ENCODE peak calls at places on chromosomes 13 and 19, in eight cellular contexts. H, P, I, B, T, J, K and A are unnamed samples.

GRCh38 chr13:33363328-33363727 is 77.8 kb upstream of the STARD13 start:
- DNase-seq in H (no peak), P (no peak), I (no peak), B (no peak), T (no peak), J (no peak), K (no peak), A (no peak)

GRCh38 chr19:2636897-2637683 is 65.4 kb downstream of the GNG7 start:
- DNase-seq in H (no peak), P (peak), I (peak), B (peak), T (no peak), J (peak), K (peak), A (peak)

GRCh38 chr13:43445651-43446050 is 341.1 kb downstream of the ENOX1 start:
- DNase-seq in H (no peak), P (no peak), I (no peak), B (no peak), T (no peak), J (no peak), K (peak), A (no peak)

GRCh38 chr13:113407103-113407530 is 43.2 kb upstream of the GRTP1 start:
- DNase-seq in H (no peak), P (no peak), I (no peak), B (no peak), T (no peak), J (no peak), K (no peak), A (no peak)

GRCh38 chr13:55664178-55664577 is 1476.5 kb upstream of the PRR20A start:
- DNase-seq in H (no peak), P (no peak), I (no peak), B (no peak), T (no peak), J (no peak), K (no peak), A (no peak)

GRCh38 chr19:30450101-30450500 is 77.9 kb downstream of the ZNF536 start:
- DNase-seq in H (peak), P (no peak), I (no peak), B (no peak), T (no peak), J (peak), K (no peak), A (no peak)

GRCh38 chr19:32404213-32404938 is 1.2 kb upstream of the DPY19L3 start:
- DNase-seq in H (no peak), P (no peak), I (no peak), B (no peak), T (no peak), J (no peak), K (no peak), A (no peak)

GRCh38 chr13:107866007-107866665 is 349.2 kb downstream of the LIG4 start:
- DNase-seq in H (peak), P (no peak), I (peak), B (no peak), T (peak), J (peak), K (no peak), A (no peak)